ENCODE peak calls at places on chromosomes 4 and X, in eight cellular contexts. X is AG10803, G is adrenal gland, M is SK-N-SH, C is upper lobe of left lung, L is GM12865, Y is heart left ventricle, B is tibial nerve. S is an unnamed sample.

GRCh38 chr4:82797591-82798081 is 960 bp downstream of the SCD5 start:
- DNase-seq in X (peak), G (peak), M (peak), C (no peak), L (peak), Y (peak), B (no peak), S (no peak)

GRCh38 chr4:13530823-13531608 is 13.3 kb downstream of the NKX3-2 start:
- DNase-seq in X (no peak), G (no peak), M (peak), C (no peak), L (no peak), Y (no peak), B (no peak), S (no peak)

GRCh38 chr4:103754844-103755243 is 35.1 kb upstream of the TACR3 start:
- DNase-seq in X (no peak), G (no peak), M (no peak), C (no peak), L (no peak), Y (no peak), B (no peak), S (peak)

GRCh38 chr4:186684889-186685309 is 38.8 kb downstream of the FAT1 start:
- DNase-seq in X (no peak), G (no peak), M (no peak), C (no peak), L (no peak), Y (no peak), B (no peak), S (no peak)

GRCh38 chrX:25020391-25021131 is 4.8 kb upstream of the ARX start:
- DNase-seq in X (no peak), G (no peak), M (peak), C (no peak), L (peak), Y (peak), B (no peak), S (no peak)

GRCh38 chrX:107389726-107390125 is 59.7 kb upstream of the FRMPD3 start:
- DNase-seq in X (no peak), G (no peak), M (no peak), C (no peak), L (no peak), Y (no peak), B (no peak), S (no peak)

GRCh38 chr4:126799971-126800722 is 832.6 kb upstream of the INTU start:
- DNase-seq in X (peak), G (no peak), M (no peak), C (no peak), L (no peak), Y (no peak), B (no peak), S (peak)

GRCh38 chr4:147610666-147611065 is 6.5 kb upstream of the TMEM184C start:
- DNase-seq in X (peak), G (no peak), M (peak), C (no peak), L (no peak), Y (no peak), B (no peak), S (no peak)

GRCh38 chr4:88070031-88070430 is 62.6 kb downstream of the PKD2 start:
- DNase-seq in X (no peak), G (no peak), M (no peak), C (no peak), L (no peak), Y (no peak), B (no peak), S (no peak)

GRCh38 chr4:4248885-4249203 is 821 bp upstream of the TMEM128 start:
- DNase-seq in X (peak), G (no peak), M (peak), C (no peak), L (no peak), Y (no peak), B (no peak), S (no peak)

GRCh38 chrX:29662101-29662500 is 553.3 kb upstream of the MAGEB2 start:
- DNase-seq in X (peak), G (no peak), M (no peak), C (no peak), L (no peak), Y (no peak), B (no peak), S (peak)

GRCh38 chrX:95628796-95629195 is 1055.8 kb upstream of the DIAPH2 start:
- DNase-seq in X (no peak), G (no peak), M (no peak), C (no peak), L (no peak), Y (no peak), B (no peak), S (peak)

GRCh38 chr4:25788839-25789238 is 73.9 kb downstream of the SEL1L3 start:
- DNase-seq in X (no peak), G (no peak), M (no peak), C (no peak), L (no peak), Y (no peak), B (no peak), S (peak)

GRCh38 chrX:109966246-109966645 is 36.7 kb upstream of the TMEM164 start:
- DNase-seq in X (no peak), G (no peak), M (no peak), C (no peak), L (no peak), Y (no peak), B (no peak), S (peak)

GRCh38 chr4:146245899-146246298 is 31.6 kb downstream of the REELD1 start:
- DNase-seq in X (no peak), G (peak), M (no peak), C (no peak), L (no peak), Y (peak), B (no peak), S (no peak)

GRCh38 chr4:74499986-74500781 is 55.2 kb downstream of the AREG start:
- DNase-seq in X (peak), G (no peak), M (no peak), C (no peak), L (peak), Y (no peak), B (no peak), S (no peak)

GRCh38 chrX:119685225-119686066 is 7.5 kb downstream of the SEPTIN6 start:
- DNase-seq in X (no peak), G (peak), M (no peak), C (peak), L (peak), Y (no peak), B (no peak), S (no peak)

GRCh38 chr4:142407569-142407968 is 438.5 kb downstream of the INPP4B start:
- DNase-seq in X (no peak), G (no peak), M (no peak), C (no peak), L (no peak), Y (no peak), B (no peak), S (no peak)

DNA sequence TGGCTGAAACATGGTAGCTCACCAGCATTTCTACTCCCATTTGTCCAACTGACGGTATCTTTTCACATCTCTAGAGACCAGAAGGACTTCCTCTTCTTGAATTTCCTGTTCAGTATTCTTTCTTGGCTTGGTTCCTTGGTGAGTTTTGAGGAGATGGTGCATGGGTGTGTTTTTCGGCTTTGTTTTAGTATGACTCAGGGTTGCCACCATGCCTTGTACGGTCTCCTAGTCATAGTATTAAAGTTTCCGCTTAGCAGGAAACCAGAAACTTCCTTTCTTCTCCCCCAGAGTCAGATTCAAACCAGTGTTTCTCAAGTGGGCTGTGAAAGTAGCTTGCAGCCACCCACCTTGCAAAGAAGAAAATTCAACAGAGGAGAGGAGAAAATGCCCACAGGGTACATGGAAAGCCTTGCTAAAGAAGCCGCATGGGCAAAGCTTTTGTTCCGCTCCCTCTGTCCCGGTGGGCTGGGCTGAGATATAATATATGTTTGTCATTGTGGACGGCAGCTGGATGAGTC is 5.7 kb downstream of the CD99 start:
- DNase-seq in X (peak), G (no peak), M (no peak), C (no peak), L (peak), Y (no peak), B (no peak), S (peak)
- H3K4me3 ChIP-seq in X (no peak), G (no peak), M (no peak), C (peak), L (no peak), Y (peak), B (no peak), S (no peak)

GRCh38 chrX:140317462-140317861 is 187.4 kb downstream of the SOX3 start:
- DNase-seq in X (no peak), G (no peak), M (no peak), C (no peak), L (no peak), Y (no peak), B (no peak), S (no peak)
- TF ChIP-seq CTCF in X (no peak), G (no peak), M (no peak), C (no peak), L (no peak), Y (no peak), B (no peak), S (no peak)

DNA sequence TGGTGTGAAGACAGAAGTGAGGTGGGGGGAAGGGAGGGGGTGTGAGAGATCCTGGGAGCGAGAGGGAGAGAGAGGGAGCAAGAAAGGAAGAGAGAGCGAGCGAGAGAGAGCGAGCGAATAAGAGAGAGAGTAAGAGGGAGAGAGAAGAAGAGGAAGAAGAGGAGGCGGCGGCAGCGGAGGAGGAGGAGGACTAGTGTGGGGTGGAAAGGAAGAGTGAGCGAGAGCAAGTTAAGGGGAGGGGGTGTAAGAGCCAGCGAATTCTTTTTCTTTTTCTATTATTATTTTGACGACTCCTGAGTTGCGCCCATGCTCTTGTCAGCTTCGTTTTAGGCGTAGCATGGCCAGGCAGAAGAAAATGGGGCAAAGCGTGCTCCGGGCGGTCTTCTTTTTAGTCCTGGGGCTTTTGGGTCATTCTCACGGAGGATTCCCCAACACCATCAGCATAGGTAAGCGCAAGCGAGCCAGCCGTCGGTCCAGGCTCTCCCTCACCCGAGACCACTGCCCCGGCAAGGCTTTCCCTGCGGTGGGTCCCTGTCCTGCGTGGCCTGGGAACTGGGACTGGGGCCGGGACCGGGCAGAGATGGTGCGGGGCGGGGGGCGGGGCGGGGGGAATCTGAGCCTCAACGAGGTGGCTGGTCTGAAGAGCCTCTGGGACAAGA is at the start of gene GRIA3:
- DNase-seq in X (peak), G (peak), M (peak), C (no peak), L (peak), Y (no peak), B (no peak), S (peak)
- H3K4me3 ChIP-seq in X (peak), G (peak), M (peak), C (peak), L (peak), Y (peak), B (peak), S (peak)

DNA sequence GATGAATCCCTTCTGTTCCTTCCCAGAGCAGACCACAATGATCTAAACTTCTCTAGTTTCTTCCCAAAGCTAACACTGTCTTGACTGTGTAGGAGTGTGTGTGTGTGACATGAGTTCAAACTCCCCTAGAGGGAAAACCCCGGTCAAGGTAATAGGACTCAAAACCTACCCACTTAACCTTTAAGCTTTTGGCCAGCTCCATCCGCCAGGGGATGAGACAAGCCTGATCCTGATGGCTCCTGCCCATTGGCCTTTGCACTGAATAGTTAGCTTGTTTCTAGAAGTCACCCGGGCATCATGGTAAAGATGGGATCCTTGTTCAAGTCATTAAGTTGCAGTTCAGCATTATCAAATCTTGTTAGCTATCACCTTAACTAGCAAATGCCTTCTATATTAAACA is 738.4 kb downstream of the RPA4 start:
- DNase-seq in X (no peak), G (no peak), M (no peak), C (no peak), L (no peak), Y (no peak), B (no peak), S (no peak)
- TF ChIP-seq CTCF in X (no peak), G (no peak), M (no peak), C (no peak), L (no peak), Y (no peak), B (no peak), S (no peak)

GRCh38 chrX:131802836-131803626 is 220.1 kb upstream of the STK26 start:
- DNase-seq in X (no peak), G (peak), M (peak), C (peak), L (peak), Y (peak), B (no peak), S (no peak)
- H3K4me3 ChIP-seq in X (no peak), G (no peak), M (peak), C (no peak), L (no peak), Y (no peak), B (no peak), S (no peak)

DNA sequence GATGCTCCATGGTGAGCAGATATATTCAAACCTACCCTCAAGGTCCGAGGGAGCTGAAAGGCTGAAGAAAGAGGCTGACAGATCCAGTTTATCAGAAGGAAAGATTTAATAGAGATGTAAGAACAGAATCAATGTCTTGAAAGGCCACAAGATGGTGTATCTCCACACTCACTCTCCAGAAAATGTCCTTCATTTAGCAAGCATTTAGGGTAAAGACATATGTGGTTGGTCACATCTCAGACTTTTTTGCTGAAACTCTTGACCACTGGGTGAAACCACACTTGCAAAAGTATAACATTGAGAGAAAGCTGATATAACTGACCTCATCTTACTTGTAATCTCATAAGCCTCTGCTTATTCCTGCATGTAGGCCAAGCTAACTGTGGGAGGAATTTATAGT is 745.8 kb upstream of the GALNTL6 start:
- DNase-seq in X (no peak), G (no peak), M (no peak), C (no peak), L (peak), Y (no peak), B (no peak), S (no peak)
- TF ChIP-seq CTCF in X (no peak), G (no peak), M (no peak), C (no peak), L (no peak), Y (no peak), B (no peak), S (no peak)

GRCh38 chr4:89306486-89307184 is 965 bp downstream of the GPRIN3 start:
- DNase-seq in X (no peak), G (no peak), M (no peak), C (no peak), L (no peak), Y (no peak), B (no peak), S (no peak)
- H3K4me3 ChIP-seq in X (no peak), G (no peak), M (no peak), C (peak), L (no peak), Y (peak), B (peak), S (no peak)

GRCh38 chr4:100716416-100716815 is 198.6 kb upstream of the EMCN start:
- DNase-seq in X (no peak), G (no peak), M (no peak), C (no peak), L (no peak), Y (no peak), B (no peak), S (no peak)

GRCh38 chr4:100722866-100723459 is 205.1 kb upstream of the EMCN start:
- DNase-seq in X (no peak), G (no peak), M (no peak), C (no peak), L (peak), Y (no peak), B (no peak), S (peak)

GRCh38 chr4:100721490-100721889 is 203.7 kb upstream of the EMCN start:
- DNase-seq in X (no peak), G (no peak), M (no peak), C (no peak), L (no peak), Y (no peak), B (no peak), S (no peak)

GRCh38 chr4:100721077-100721476 is 203.3 kb upstream of the EMCN start:
- DNase-seq in X (no peak), G (no peak), M (no peak), C (no peak), L (peak), Y (no peak), B (no peak), S (no peak)

DNA sequence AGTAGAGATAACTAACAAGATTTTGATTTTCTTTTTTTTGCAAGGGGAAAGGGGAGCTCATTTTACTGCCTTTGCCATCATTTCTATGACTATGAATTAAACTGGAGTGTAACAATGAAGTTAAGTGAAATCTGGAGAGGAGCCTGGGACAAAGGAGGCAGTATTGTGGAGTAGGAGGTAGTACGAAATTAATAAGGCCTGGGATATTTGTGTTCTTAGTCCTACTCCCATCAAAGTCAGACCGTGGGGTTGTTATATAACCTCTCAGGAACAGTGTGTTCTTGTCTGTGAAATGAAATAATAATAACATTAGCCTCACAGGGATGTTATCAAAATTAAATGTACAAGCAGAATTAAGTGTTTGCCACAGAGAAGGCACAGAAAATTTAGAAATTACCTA is 204.3 kb upstream of the EMCN start:
- DNase-seq in X (no peak), G (no peak), M (no peak), C (no peak), L (no peak), Y (no peak), B (no peak), S (no peak)
- TF ChIP-seq CTCF in X (no peak), G (no peak), M (no peak), C (no peak), L (no peak), Y (no peak), B (no peak), S (no peak)

DNA sequence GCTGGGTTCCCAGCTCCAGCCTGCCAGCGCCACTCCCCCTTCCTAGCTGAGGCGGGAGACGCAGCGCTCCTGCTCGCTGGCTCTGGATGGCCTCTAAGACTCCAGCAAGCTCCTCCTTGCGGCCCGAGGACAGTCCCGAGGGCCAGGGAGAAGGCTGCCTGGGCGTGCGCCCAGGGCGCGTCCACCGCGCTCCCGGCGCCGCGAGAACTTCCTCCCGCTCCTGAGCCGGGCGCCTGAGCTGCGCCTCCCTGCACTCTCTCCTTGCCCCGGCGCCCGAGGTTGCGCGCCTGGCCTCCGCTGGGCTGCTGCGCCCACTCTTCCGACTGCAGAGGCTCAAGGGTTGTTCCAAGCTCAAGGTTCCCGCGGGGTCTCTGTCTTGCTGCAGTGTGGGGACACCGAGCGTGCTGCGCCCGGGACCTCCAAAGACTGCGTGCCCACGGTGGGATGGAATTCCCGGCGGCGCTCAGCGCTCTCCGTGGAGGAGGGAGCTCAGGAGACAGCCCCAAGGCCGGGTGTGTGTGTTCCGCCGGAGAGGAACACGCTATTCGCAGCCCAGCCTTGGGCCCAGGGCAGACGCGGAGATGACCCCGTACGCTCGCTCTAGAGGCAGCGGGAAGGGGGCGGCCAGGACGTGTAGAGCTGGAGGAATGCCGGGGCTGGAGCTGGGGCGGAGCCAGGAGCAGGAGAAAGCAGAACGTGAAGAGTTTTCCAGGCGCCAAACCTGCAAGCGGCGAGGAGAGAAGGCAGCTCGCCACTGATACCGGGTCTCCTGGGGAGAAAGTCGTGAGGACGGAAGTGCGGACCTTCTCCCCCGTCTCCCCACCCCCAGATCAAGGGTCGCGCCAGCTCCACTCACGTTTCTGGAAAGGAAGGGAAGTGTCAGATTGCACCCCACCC is at the start of gene ARHGAP6:
- DNase-seq in X (peak), G (no peak), M (peak), C (peak), L (peak), Y (peak), B (peak), S (peak)
- H3K4me3 ChIP-seq in X (peak), G (no peak), M (no peak), C (peak), L (peak), Y (peak), B (peak), S (peak)

GRCh38 chrX:134186362-134187121 is 50.4 kb upstream of the CCDC160 start:
- DNase-seq in X (no peak), G (no peak), M (no peak), C (no peak), L (peak), Y (no peak), B (no peak), S (peak)
- TF ChIP-seq CTCF in X (no peak), G (no peak), M (no peak), C (no peak), L (no peak), Y (no peak), B (no peak), S (no peak)